ENCODE peak calls at places on chromosomes 12 and 14, in seven cellular contexts. O is cardiac muscle cell, Q is stomach, P is upper lobe of right lung, X is GM23338, E is lung, Z is breast epithelium. D is an unnamed sample.
A peak's percentile ranks its signal among the peaks of the same experiment; 100 is the strongest.

GRCh38 chr12:7959278-7960063 is 23.5 kb upstream of the SLC2A3 start:
- DNase-seq in O (peak; percentile 39), Q (no peak), P (no peak), X (peak; percentile 97), E (peak; percentile 54), Z (no peak), D (no peak)

GRCh38 chr12:124484526-124484953 is 82.9 kb downstream of the NCOR2 start:
- DNase-seq in O (no peak), Q (no peak), P (no peak), X (no peak), E (no peak), Z (no peak), D (no peak)

GRCh38 chr12:16300222-16300621 is 22.7 kb upstream of the SLC15A5 start:
- DNase-seq in O (peak; percentile 66), Q (no peak), P (no peak), X (peak; percentile 40), E (no peak), Z (no peak), D (no peak)

GRCh38 chr12:112844814-112845565 is 53.4 kb downstream of the RPH3A start:
- DNase-seq in O (no peak), Q (no peak), P (no peak), X (no peak), E (no peak), Z (no peak), D (no peak)

GRCh38 chr12:109987615-109988014 is 8.6 kb downstream of the GIT2 start:
- DNase-seq in O (no peak), Q (no peak), P (no peak), X (no peak), E (no peak), Z (no peak), D (no peak)

GRCh38 chr14:94970937-94971730 is 186.2 kb downstream of the DICER1 start:
- DNase-seq in O (peak; percentile 50), Q (no peak), P (no peak), X (no peak), E (no peak), Z (peak; percentile 41), D (no peak)

GRCh38 chr14:62696261-62696968 is 348.8 kb downstream of the KCNH5 start:
- DNase-seq in O (no peak), Q (no peak), P (no peak), X (peak; percentile 77), E (no peak), Z (no peak), D (no peak)

GRCh38 chr12:131229426-131230339 is 276.0 kb downstream of the ADGRD1 start:
- DNase-seq in O (no peak), Q (no peak), P (peak; percentile 58), X (peak; percentile 74), E (no peak), Z (peak; percentile 20), D (no peak)

GRCh38 chr12:121009744-121010143 is 6.5 kb downstream of the C12orf43 start:
- DNase-seq in O (peak; percentile 52), Q (peak; percentile 76), P (no peak), X (peak; percentile 76), E (no peak), Z (no peak), D (no peak)

GRCh38 chr12:89351489-89352241 is 636 bp downstream of the DUSP6 start:
- DNase-seq in O (peak; percentile 47), Q (peak; percentile 47), P (peak; percentile 79), X (no peak), E (peak; percentile 48), Z (no peak), D (peak; percentile 49)

GRCh38 chr14:77838756-77839565 is 39.1 kb downstream of the ADCK1 start:
- DNase-seq in O (no peak), Q (no peak), P (no peak), X (peak; percentile 19), E (no peak), Z (no peak), D (no peak)

GRCh38 chr12:54036620-54037359 is 3.9 kb downstream of the HOXC5 start:
- DNase-seq in O (no peak), Q (no peak), P (no peak), X (peak; percentile 38), E (no peak), Z (no peak), D (no peak)
- H3K27ac ChIP-seq in O (no peak overlapping the region), Q (peak overlapping the region; percentile 62), P (no peak overlapping the region), X (no peak overlapping the region), E (no peak overlapping the region), Z (no peak overlapping the region), D (no peak overlapping the region)

GRCh38 chr12:48968004-48968403 is 3.5 kb downstream of the WNT10B start:
- DNase-seq in O (no peak), Q (no peak), P (no peak), X (no peak), E (no peak), Z (no peak), D (no peak)

GRCh38 chr12:48966177-48966890 is 5.2 kb downstream of the WNT10B start:
- DNase-seq in O (no peak), Q (no peak), P (no peak), X (peak; percentile 41), E (no peak), Z (no peak), D (no peak)

GRCh38 chr12:48969847-48970701 is 1.5 kb downstream of the WNT10B start:
- DNase-seq in O (no peak), Q (no peak), P (no peak), X (peak; percentile 51), E (no peak), Z (no peak), D (peak; percentile 38)

GRCh38 chr12:48969160-48969771 is 2.3 kb downstream of the WNT10B start:
- DNase-seq in O (no peak), Q (no peak), P (no peak), X (peak; percentile 63), E (no peak), Z (no peak), D (no peak)

GRCh38 chr12:48968467-48968866 is 3.1 kb downstream of the WNT10B start:
- DNase-seq in O (no peak), Q (no peak), P (no peak), X (no peak), E (no peak), Z (no peak), D (no peak)
- H3K27me3 ChIP-seq in O (peaks cover 66% of the 10 kb centered on the region), Q (peaks cover 78% of the 10 kb centered on the region), P (peaks cover 43% of the 10 kb centered on the region), X (peaks cover 80% of the 10 kb centered on the region), E (no peaks in the 10 kb centered on the region), Z (peaks cover 12% of the 10 kb centered on the region), D (peaks cover 28% of the 10 kb centered on the region)

GRCh38 chr12:54413284-54414190 is 5.5 kb downstream of the ITGA5 start:
- DNase-seq in O (peak; percentile 48), Q (peak; percentile 37), P (peak; percentile 83), X (no peak), E (peak; percentile 68), Z (no peak), D (peak; percentile 86)

GRCh38 chr12:54416908-54417603 is 2.0 kb downstream of the ITGA5 start:
- DNase-seq in O (peak; percentile 48), Q (no peak), P (no peak), X (no peak), E (no peak), Z (no peak), D (no peak)

GRCh38 chr12:54417712-54418440 is 1.2 kb downstream of the ITGA5 start:
- DNase-seq in O (no peak), Q (no peak), P (no peak), X (peak; percentile 52), E (no peak), Z (no peak), D (no peak)

GRCh38 chr12:54414191-54414525 is 4.9 kb downstream of the ITGA5 start:
- DNase-seq in O (no peak), Q (no peak), P (no peak), X (no peak), E (no peak), Z (no peak), D (no peak)

DNA sequence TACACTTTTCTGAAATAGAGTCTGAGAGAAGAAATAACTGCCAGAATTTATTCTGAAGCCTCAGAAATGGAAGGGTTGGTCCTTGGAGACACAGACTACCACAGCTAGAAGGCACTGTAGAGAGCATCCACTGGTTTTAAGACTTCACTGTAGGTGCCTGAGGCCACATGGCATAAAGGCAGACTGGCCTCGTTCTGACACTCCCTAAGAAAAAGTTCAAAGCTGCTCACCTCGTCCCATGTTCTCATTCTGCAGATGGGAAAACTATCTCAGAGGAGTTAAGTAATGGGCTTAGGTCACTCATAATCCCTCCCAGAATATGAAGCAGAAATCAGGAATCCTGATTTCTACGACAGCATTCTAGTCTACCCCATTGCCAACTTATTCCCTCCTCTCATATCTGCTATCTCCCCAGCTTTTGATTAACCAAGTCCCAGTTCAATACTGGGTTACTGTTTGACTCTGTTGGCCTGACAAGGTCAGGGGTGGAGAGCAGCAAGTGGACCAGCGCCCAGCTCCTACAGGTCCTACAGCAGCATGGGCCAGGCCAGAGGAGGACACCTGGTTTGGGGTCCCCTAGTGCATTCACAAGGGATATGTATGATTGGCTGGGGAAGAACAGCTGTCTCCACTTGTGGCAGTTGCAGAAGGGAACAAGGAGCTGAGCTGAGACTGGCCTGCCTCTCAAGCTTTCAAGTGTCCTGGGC is 3.7 kb downstream of the ITGA5 start:
- DNase-seq in O (no peak), Q (no peak), P (no peak), X (no peak), E (no peak), Z (no peak), D (peak; percentile 34)
- H3K4me1 ChIP-seq in O (peaks cover 6% of the 10 kb centered on the region), Q (peaks cover 97% of the 10 kb centered on the region), P (peaks cover 70% of the 10 kb centered on the region), X (peaks cover 20% of the 10 kb centered on the region), E (peaks cover 28% of the 10 kb centered on the region), Z (peaks cover 5% of the 10 kb centered on the region), D (peaks cover 75% of the 10 kb centered on the region)

GRCh38 chr12:93174048-93174447 is 203.7 kb upstream of the NUDT4 start:
- DNase-seq in O (peak; percentile 96), Q (no peak), P (no peak), X (no peak), E (no peak), Z (no peak), D (no peak)

GRCh38 chr12:93176166-93176565 is 201.6 kb upstream of the NUDT4 start:
- DNase-seq in O (peak; percentile 55), Q (no peak), P (no peak), X (no peak), E (no peak), Z (no peak), D (no peak)

GRCh38 chr12:93176610-93177126 is 201.1 kb upstream of the NUDT4 start:
- DNase-seq in O (no peak), Q (no peak), P (no peak), X (no peak), E (no peak), Z (no peak), D (no peak)

GRCh38 chr12:93174473-93174872 is 203.3 kb upstream of the NUDT4 start:
- DNase-seq in O (no peak), Q (no peak), P (no peak), X (no peak), E (no peak), Z (no peak), D (no peak)

DNA sequence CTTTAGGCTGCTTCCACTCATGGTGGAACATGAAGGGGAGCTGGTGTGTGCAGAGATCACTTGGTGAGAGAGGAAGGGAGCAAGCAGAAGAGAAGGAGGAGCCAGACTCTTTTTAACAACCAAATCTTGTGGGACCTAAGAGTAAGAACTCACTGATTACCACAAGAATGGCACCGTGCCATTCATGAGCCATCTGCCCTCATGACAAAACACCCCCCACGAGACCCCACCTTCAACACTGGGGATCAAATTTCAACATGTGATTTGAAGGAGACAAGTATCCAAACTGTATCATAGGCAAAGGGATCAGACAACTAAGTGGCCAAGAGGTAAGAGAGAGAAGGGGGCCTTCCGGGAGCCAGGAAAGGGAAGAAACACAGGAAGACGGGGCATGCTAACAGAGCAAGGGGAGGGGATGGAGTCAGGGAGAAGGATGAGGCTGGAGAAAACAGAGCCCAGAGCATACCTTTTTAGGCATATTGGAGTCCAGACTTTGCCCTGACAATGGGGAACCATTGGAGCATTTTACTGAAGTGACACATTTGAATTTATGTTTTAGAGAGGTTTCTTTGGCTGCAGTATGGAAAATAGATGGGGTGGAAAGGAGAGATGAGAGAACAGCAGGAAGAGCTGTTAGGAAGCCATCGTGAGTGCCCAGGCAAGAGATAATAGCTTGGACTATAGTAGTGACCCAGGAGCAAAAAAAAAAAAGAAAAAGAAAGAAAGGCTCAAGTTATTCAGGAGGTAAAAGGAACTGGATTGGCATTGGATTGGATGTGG is 204.4 kb upstream of the NUDT4 start:
- DNase-seq in O (peak; percentile 70), Q (no peak), P (no peak), X (no peak), E (no peak), Z (no peak), D (no peak)
- H3K27ac ChIP-seq in O (no peak overlapping the region), Q (peak overlapping the region; percentile 66), P (no peak overlapping the region), X (no peak overlapping the region), E (peak overlapping the region; percentile 66), Z (peak overlapping the region; percentile 52), D (no peak overlapping the region)